ENCODE peak calls at places on chromosomes 1 and 21, in ten cellular contexts. S, I, P, J, F, H, E, O, R and W are unnamed samples.

GRCh38 chr21:33196956-33197374 is 32.8 kb upstream of the IFNAR2 start:
- DNase-seq in R (peak), P (peak), H (peak), E (no peak), I (peak), F (peak), O (peak), J (peak), S (peak), W (peak)

GRCh38 chr1:84344286-84344685 is 42.8 kb downstream of the SAMD13 start:
- DNase-seq in H (peak), F (no peak), P (no peak), R (no peak), O (no peak), E (no peak), J (no peak), S (no peak), I (no peak), W (no peak)

GRCh38 chr1:56188855-56189254 is 390.5 kb downstream of the PLPP3 start:
- DNase-seq in F (no peak), R (no peak), H (no peak), O (no peak), I (no peak), S (peak), P (no peak), J (no peak), E (no peak), W (no peak)

GRCh38 chr1:7267493-7267892 is 482.2 kb downstream of the CAMTA1 start:
- DNase-seq in O (no peak), H (no peak), S (no peak), P (no peak), I (no peak), R (no peak), F (no peak), J (peak), E (no peak), W (no peak)

GRCh38 chr1:146012703-146013565 is 8.6 kb downstream of the HJV start:
- DNase-seq in F (no peak), O (peak), R (peak), I (peak), P (peak), H (no peak), J (peak), E (no peak), S (peak), W (peak)

GRCh38 chr1:53625049-53625448 is 113.9 kb downstream of the GLIS1 start:
- DNase-seq in J (peak), S (no peak), E (no peak), P (no peak), O (no peak), H (peak), I (no peak), F (no peak), R (no peak), W (no peak)

GRCh38 chr1:170309389-170310013 is 163.7 kb downstream of the NTMT2 start:
- DNase-seq in O (no peak), I (no peak), E (no peak), F (no peak), H (no peak), J (peak), P (no peak), S (no peak), R (no peak), W (no peak)

GRCh38 chr1:56409112-56409691 is 170.2 kb downstream of the PLPP3 start:
- DNase-seq in H (peak), O (no peak), P (peak), E (peak), F (peak), R (peak), I (peak), J (no peak), S (peak), W (peak)

GRCh38 chr1:109258481-109259466 is 9.4 kb downstream of the CELSR2 start:
- DNase-seq in F (no peak), H (no peak), R (no peak), J (no peak), S (no peak), O (no peak), E (no peak), P (no peak), I (no peak), W (no peak)

GRCh38 chr1:65177457-65177856 is 29.5 kb downstream of the AK4 start:
- DNase-seq in P (no peak), H (no peak), F (no peak), R (no peak), O (no peak), E (no peak), S (no peak), I (no peak), J (peak), W (no peak)

GRCh38 chr1:243482237-243483022 is 226.6 kb downstream of the SDCCAG8 start:
- DNase-seq in E (no peak), R (no peak), H (no peak), I (no peak), F (no peak), P (peak), J (peak), S (peak), O (no peak), W (no peak)

GRCh38 chr1:65235867-65236805 is 73.2 kb upstream of the DNAJC6 start:
- DNase-seq in H (no peak), R (no peak), I (peak), P (no peak), F (no peak), S (peak), E (no peak), O (peak), J (peak), W (no peak)

GRCh38 chr1:109821221-109821669 is 57.5 kb upstream of the EPS8L3 start:
- DNase-seq in P (no peak), I (peak), F (no peak), O (no peak), S (no peak), R (no peak), J (peak), E (no peak), H (peak), W (no peak)

GRCh38 chr1:41591891-41592290 is 107.4 kb upstream of the EDN2 start:
- DNase-seq in O (no peak), J (no peak), F (no peak), R (no peak), S (no peak), H (no peak), E (no peak), P (no peak), I (no peak), W (no peak)

GRCh38 chr1:247367786-247368342 is 36.2 kb upstream of the ZNF496 start:
- DNase-seq in E (no peak), R (no peak), H (no peak), O (no peak), S (no peak), J (peak), F (no peak), I (no peak), P (no peak), W (no peak)

GRCh38 chr1:1815606-1816281 is 37.5 kb upstream of the NADK start:
- DNase-seq in I (no peak), P (no peak), E (no peak), R (no peak), H (no peak), O (no peak), F (no peak), S (no peak), J (no peak), W (no peak)

GRCh38 chr1:209791920-209792319 is 7.6 kb upstream of the C1orf74 start:
- DNase-seq in P (no peak), O (no peak), S (no peak), F (no peak), J (no peak), H (no peak), E (peak), I (no peak), R (no peak), W (no peak)

GRCh38 chr1:10939654-10940450 is 72.6 kb upstream of the TARDBP start:
- DNase-seq in H (no peak), I (peak), E (no peak), F (no peak), R (no peak), J (peak), P (no peak), O (no peak), S (no peak), W (peak)

GRCh38 chr1:173149887-173150286 is 57.2 kb downstream of the TNFSF4 start:
- DNase-seq in H (no peak), P (no peak), F (no peak), O (no peak), I (no peak), E (no peak), J (peak), R (no peak), S (no peak), W (no peak)

GRCh38 chr21:42565206-42565810 is 51.7 kb downstream of the SLC37A1 start:
- DNase-seq in J (no peak), S (no peak), E (peak), P (no peak), I (no peak), H (peak), R (no peak), O (no peak), F (no peak), W (no peak)

GRCh38 chr1:179548666-179549367 is 26.9 kb downstream of the NPHS2 start:
- DNase-seq in F (no peak), O (no peak), H (no peak), I (no peak), J (no peak), E (no peak), S (no peak), R (no peak), P (no peak), W (no peak)

GRCh38 chr1:30068787-30069472 is 654.5 kb downstream of the MATN1 start:
- DNase-seq in E (no peak), S (no peak), O (no peak), I (no peak), R (no peak), F (no peak), J (no peak), H (no peak), P (no peak), W (no peak)

GRCh38 chr1:234518876-234519275 is 39.9 kb upstream of the TARBP1 start:
- DNase-seq in P (no peak), E (no peak), F (no peak), O (no peak), H (no peak), I (no peak), S (no peak), R (no peak), J (no peak), W (no peak)

GRCh38 chr1:91889717-91890459 is 3.9 kb upstream of the TGFBR3 start:
- DNase-seq in J (peak), H (no peak), E (no peak), S (no peak), F (no peak), I (no peak), R (no peak), O (peak), P (no peak), W (no peak)

GRCh38 chr1:189356206-189356605 is 1121.5 kb downstream of the BRINP3 start:
- DNase-seq in H (no peak), P (no peak), E (no peak), J (no peak), I (no peak), S (no peak), R (no peak), F (no peak), O (no peak), W (no peak)

GRCh38 chr1:89760496-89760895 is 60.3 kb upstream of the LRRC8D start:
- DNase-seq in F (no peak), J (no peak), E (no peak), O (peak), R (no peak), P (no peak), H (no peak), S (no peak), I (no peak), W (no peak)

GRCh38 chr1:169682077-169682476 is 29.3 kb downstream of the SELL start:
- DNase-seq in R (peak), S (peak), I (no peak), F (no peak), E (no peak), J (no peak), P (no peak), O (no peak), H (no peak), W (no peak)

GRCh38 chr1:12001996-12002493 is 17.3 kb upstream of the MIIP start:
- DNase-seq in P (no peak), F (peak), R (no peak), J (no peak), E (no peak), H (no peak), I (no peak), O (no peak), S (no peak), W (no peak)

GRCh38 chr1:34780528-34780927 is 486 bp upstream of the GJB3 start:
- DNase-seq in O (no peak), F (no peak), J (no peak), I (no peak), P (no peak), R (no peak), S (no peak), E (no peak), H (no peak), W (no peak)

GRCh38 chr1:34781071-34781843 is at the start of gene GJB3:
- DNase-seq in R (no peak), O (no peak), E (peak), F (no peak), H (no peak), S (peak), J (no peak), P (peak), I (no peak), W (no peak)

GRCh38 chr1:34779962-34780361 is 1.1 kb upstream of the GJB3 start:
- DNase-seq in I (no peak), P (no peak), J (no peak), S (no peak), F (no peak), H (no peak), O (no peak), E (no peak), R (no peak), W (no peak)

GRCh38 chr1:34779526-34779925 is 1.5 kb upstream of the GJB3 start:
- DNase-seq in R (no peak), H (no peak), P (no peak), J (no peak), F (no peak), S (no peak), O (no peak), E (no peak), I (no peak), W (no peak)

GRCh38 chr1:34781844-34782391 is 904 bp downstream of the GJB3 start:
- DNase-seq in R (no peak), O (no peak), P (peak), F (no peak), S (peak), E (peak), J (no peak), H (no peak), I (no peak), W (no peak)
- TF ChIP-seq CTCF in R (no peak), O (no peak), P (no peak), F (no peak), S (peak), E (no peak), J (no peak), H (no peak), I (no peak), W (no peak)

DNA sequence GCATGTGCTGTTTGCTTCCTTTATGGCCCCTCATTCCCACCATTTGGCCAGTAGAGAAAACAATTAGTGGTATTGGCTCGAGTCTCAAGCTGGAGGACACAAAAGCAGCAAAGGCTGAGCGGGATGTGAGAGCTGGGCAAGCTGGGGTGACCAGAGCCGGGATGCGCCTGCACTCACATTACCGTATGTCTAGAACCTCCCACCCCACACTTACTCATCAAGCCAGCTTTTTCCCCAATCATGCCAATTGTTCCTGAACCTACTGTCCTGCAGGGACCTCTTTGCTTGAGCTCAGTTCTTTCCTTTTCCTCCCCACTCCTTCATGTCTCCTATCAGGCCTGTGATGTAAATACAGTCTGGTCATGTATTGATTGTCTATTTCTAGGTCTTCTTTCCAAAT is 45.9 kb downstream of the KIRREL1 start:
- DNase-seq in H (no peak), R (no peak), P (no peak), F (no peak), E (no peak), J (no peak), I (no peak), O (no peak), S (no peak), W (no peak)
- TF ChIP-seq CTCF in H (no peak), R (no peak), P (no peak), F (no peak), E (no peak), J (no peak), I (no peak), O (no peak), S (no peak), W (no peak)

GRCh38 chr1:40439247-40439646 is 11.0 kb upstream of the ZFP69B start:
- DNase-seq in F (no peak), J (no peak), P (no peak), S (no peak), O (no peak), I (no peak), E (no peak), H (no peak), R (no peak), W (no peak)

GRCh38 chr1:40432644-40433385 is 17.5 kb upstream of the ZFP69B start:
- DNase-seq in O (peak), R (no peak), I (no peak), H (no peak), S (no peak), P (no peak), F (no peak), E (no peak), J (no peak), W (no peak)

GRCh38 chr1:40435876-40436275 is 14.4 kb upstream of the ZFP69B start:
- DNase-seq in S (no peak), F (no peak), P (no peak), E (no peak), H (no peak), O (no peak), R (no peak), I (no peak), J (no peak), W (no peak)

GRCh38 chr1:40435471-40435870 is 14.8 kb upstream of the ZFP69B start:
- DNase-seq in S (no peak), J (no peak), P (no peak), O (no peak), F (no peak), E (no peak), I (no peak), R (no peak), H (no peak), W (no peak)

GRCh38 chr1:40438391-40439015 is 11.8 kb upstream of the ZFP69B start:
- DNase-seq in P (peak), H (no peak), R (no peak), O (peak), F (no peak), S (peak), I (peak), J (peak), E (no peak), W (peak)
- TF ChIP-seq CTCF in P (no peak), H (peak), R (peak), O (peak), F (peak), S (peak), I (no peak), J (peak), E (peak), W (peak)

GRCh38 chr1:204818998-204819397 is 51.7 kb upstream of the NFASC start:
- DNase-seq in O (no peak), H (no peak), S (no peak), F (no peak), J (no peak), I (no peak), E (no peak), R (no peak), P (no peak), W (no peak)

GRCh38 chr1:204821924-204822323 is 48.7 kb upstream of the NFASC start:
- DNase-seq in O (no peak), J (no peak), E (no peak), S (no peak), I (no peak), H (no peak), R (no peak), F (no peak), P (no peak), W (no peak)

GRCh38 chr1:204821476-204821875 is 49.2 kb upstream of the NFASC start:
- DNase-seq in I (no peak), E (no peak), R (no peak), P (no peak), S (no peak), O (peak), J (no peak), F (no peak), H (no peak), W (no peak)

GRCh38 chr1:204817341-204817740 is 53.3 kb upstream of the NFASC start:
- DNase-seq in P (no peak), I (no peak), O (no peak), S (no peak), R (no peak), F (no peak), J (no peak), H (no peak), E (no peak), W (no peak)

DNA sequence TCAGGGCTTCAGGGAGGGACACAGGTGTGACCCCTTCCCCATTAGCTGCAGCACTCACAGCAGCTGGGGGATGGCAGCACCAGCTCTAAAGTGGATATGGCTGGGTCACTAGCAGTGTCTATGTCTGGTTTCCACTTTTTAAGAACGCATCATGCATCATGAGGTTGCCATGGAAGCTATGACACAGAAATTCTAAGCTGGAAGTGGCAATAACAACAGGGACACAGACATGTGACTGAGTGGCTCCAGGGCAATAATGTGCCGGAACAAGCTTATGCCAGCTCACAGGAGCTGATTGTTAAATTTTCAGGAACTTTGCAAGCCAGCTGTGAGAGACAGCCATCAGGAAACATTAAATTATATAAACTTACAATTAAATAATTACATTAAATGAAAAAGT is 51.2 kb upstream of the NFASC start:
- DNase-seq in J (no peak), R (no peak), O (no peak), P (no peak), F (no peak), H (no peak), S (no peak), I (no peak), E (no peak), W (no peak)
- TF ChIP-seq CTCF in J (no peak), R (no peak), O (no peak), P (no peak), F (no peak), H (no peak), S (no peak), I (no peak), E (no peak), W (no peak)

DNA sequence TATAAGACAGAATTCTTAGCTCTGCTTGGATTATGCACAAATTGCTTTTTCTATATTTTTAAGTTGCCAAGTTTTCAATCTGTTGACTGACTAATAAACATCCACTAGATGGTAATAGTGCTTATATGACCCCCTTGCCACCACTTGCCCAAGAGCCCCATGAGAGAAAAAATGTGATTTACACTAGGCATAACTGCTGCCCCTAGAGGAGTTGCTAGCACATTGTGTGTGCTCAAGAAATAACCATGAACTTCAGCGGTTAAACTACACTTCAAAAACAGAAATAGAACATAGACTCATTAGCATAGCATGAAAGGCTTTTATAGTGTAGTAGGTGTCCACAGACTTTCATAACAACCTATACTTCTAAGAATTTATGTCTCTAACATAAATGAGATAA is 61.4 kb downstream of the BRINP3 start:
- DNase-seq in R (no peak), I (no peak), S (peak), F (no peak), O (no peak), P (no peak), E (no peak), H (no peak), J (no peak), W (no peak)
- TF ChIP-seq CTCF in R (no peak), I (no peak), S (peak), F (no peak), O (no peak), P (peak), E (no peak), H (no peak), J (no peak), W (no peak)

GRCh38 chr1:181106022-181106312 is 17.5 kb downstream of the IER5 start:
- DNase-seq in O (no peak), E (no peak), J (no peak), H (no peak), R (no peak), I (no peak), F (no peak), P (no peak), S (no peak), W (no peak)

GRCh38 chr1:181104042-181104789 is 15.7 kb downstream of the IER5 start:
- DNase-seq in R (no peak), I (peak), O (no peak), J (no peak), P (no peak), H (no peak), F (no peak), E (no peak), S (peak), W (peak)

GRCh38 chr1:181104790-181105133 is 16.3 kb downstream of the IER5 start:
- DNase-seq in E (no peak), P (peak), F (no peak), I (no peak), O (no peak), S (peak), R (peak), J (no peak), H (peak), W (peak)

GRCh38 chr1:181106479-181106878 is 18.0 kb downstream of the IER5 start:
- DNase-seq in H (no peak), E (no peak), P (no peak), F (no peak), O (no peak), J (no peak), S (no peak), I (no peak), R (no peak), W (no peak)

GRCh38 chr1:181105134-181106021 is 16.9 kb downstream of the IER5 start:
- DNase-seq in I (peak), O (peak), H (peak), S (peak), P (peak), E (peak), J (peak), F (peak), R (peak), W (peak)
- TF ChIP-seq CTCF in I (no peak), O (no peak), H (no peak), S (no peak), P (no peak), E (no peak), J (no peak), F (no peak), R (no peak), W (no peak)

GRCh38 chr1:207811920-207812720 is 60.3 kb downstream of the CD46 start:
- DNase-seq in F (peak), H (peak), J (peak), R (no peak), O (peak), I (no peak), S (peak), E (peak), P (peak), W (no peak)
- TF ChIP-seq CTCF in F (peak), H (peak), J (peak), R (no peak), O (peak), I (peak), S (peak), E (no peak), P (peak), W (peak)